ENCODE peak calls at places on chromosomes 12 and 14, in four cellular contexts. B is mucosa of descending colon, E is psoas muscle, S is GM13977. X is an unnamed sample.
A peak's percentile ranks its signal among the peaks of the same experiment; 100 is the strongest.

GRCh38 chr12:123026094-123026853 is 45.8 kb downstream of the ARL6IP4 start:
- DNase-seq in E (no peak), S (no peak), B (no peak), X (no peak)

GRCh38 chr12:107490000-107490399 is 195.6 kb upstream of the PWP1 start:
- DNase-seq in S (no peak), B (no peak), E (no peak), X (peak; percentile 16)

GRCh38 chr12:53696285-53696654 is 20.4 kb upstream of the ATP5MC2 start:
- DNase-seq in B (peak; percentile 56), S (peak; percentile 87), E (no peak), X (peak; percentile 85)

GRCh38 chr14:44778562-44778961 is 183.2 kb downstream of the KLHL28 start:
- DNase-seq in E (no peak), B (no peak), S (no peak), X (no peak)

GRCh38 chr12:123431951-123432886 is 4.3 kb downstream of the RILPL2 start:
- DNase-seq in E (no peak), S (no peak), B (no peak), X (no peak)

GRCh38 chr12:115872919-115873357 is 404.6 kb downstream of the MED13L start:
- DNase-seq in B (no peak), S (no peak), E (no peak), X (no peak)

GRCh38 chr14:91140672-91141071 is 26.8 kb downstream of the DGLUCY start:
- DNase-seq in E (no peak), B (no peak), S (no peak), X (no peak)

GRCh38 chr14:35594616-35595015 is 60.7 kb downstream of the INSM2 start:
- DNase-seq in B (no peak), E (no peak), S (no peak), X (no peak)

GRCh38 chr12:51632598-51632997 is 41.6 kb downstream of the SCN8A start:
- DNase-seq in E (no peak), B (no peak), S (no peak), X (no peak)

GRCh38 chr12:120799417-120800045 is 73.9 kb downstream of the ACADS start:
- DNase-seq in B (no peak), E (no peak), S (no peak), X (no peak)

GRCh38 chr12:53820503-53820902 is 68.7 kb upstream of the CISTR start:
- DNase-seq in E (no peak), B (no peak), S (no peak), X (no peak)

GRCh38 chr12:3170423-3171194 is 93.4 kb downstream of the TSPAN9 start:
- DNase-seq in E (peak; percentile 11), B (no peak), S (no peak), X (no peak)

GRCh38 chr12:107662431-107662830 is 23.2 kb upstream of the PWP1 start:
- DNase-seq in B (no peak), E (no peak), S (no peak), X (no peak)

GRCh38 chr12:75361408-75361807 is 26.9 kb downstream of the GLIPR1L1 start:
- DNase-seq in S (no peak), E (no peak), B (no peak), X (no peak)

GRCh38 chr12:111204684-111205305 is 164.1 kb downstream of the PHETA1 start:
- DNase-seq in S (no peak), B (no peak), E (no peak), X (no peak)

GRCh38 chr14:94079891-94080605 is 954 bp downstream of the DDX24 start:
- DNase-seq in B (no peak), S (peak; percentile 40), E (no peak), X (no peak)

DNA sequence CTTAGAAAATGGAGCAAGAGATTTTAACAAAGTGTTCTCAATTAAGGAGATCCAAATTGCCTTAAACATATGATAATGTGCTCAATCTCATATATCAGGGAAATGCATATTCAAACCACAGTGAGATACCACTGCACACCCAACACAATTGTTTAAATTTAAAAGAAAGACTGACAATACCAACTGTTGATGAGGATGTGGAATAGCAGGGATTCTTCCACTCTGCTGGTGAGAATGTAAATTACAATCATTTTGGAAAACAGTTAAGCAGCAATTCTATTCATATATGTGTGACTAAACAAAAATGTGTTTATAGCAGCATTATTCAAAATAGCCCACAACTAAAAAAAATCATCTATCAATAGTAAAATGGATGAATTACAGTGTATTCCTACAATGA is 144.2 kb downstream of the KICS2 start:
- DNase-seq in S (no peak), B (no peak), E (no peak), X (no peak)
- TF ChIP-seq CTCF in S (no peak), B (no peak), E (no peak), X (no peak)

GRCh38 chr12:132525011-132525832 is 35.3 kb downstream of the FBRSL1 start:
- DNase-seq in E (no peak), S (no peak), B (no peak), X (no peak)
- TF ChIP-seq CTCF in E (no peak), S (no peak), B (no peak), X (no peak)

DNA sequence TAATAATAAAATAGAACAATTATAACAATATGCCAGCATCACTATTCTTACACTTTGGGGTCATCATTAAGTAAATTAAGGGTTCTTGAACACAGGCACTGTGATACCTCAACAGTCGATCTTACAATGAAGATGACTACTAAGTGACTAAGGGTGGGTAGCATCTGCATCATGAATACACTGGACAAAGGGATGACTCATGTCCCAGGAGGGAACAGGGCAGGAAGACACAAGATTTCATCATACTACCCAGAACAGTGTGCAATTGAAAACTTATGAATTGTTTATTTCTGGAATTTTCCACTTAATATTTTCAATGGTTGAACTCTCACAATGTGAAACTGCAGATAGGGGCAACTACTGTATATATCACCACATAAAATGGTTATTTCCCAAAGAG is 19.7 kb downstream of the TSPAN19 start:
- DNase-seq in B (no peak), E (no peak), S (no peak), X (no peak)
- TF ChIP-seq CTCF in B (no peak), E (no peak), S (no peak), X (no peak)

GRCh38 chr12:40969796-40970195 is 218.3 kb upstream of the PDZRN4 start:
- DNase-seq in S (no peak), B (no peak), E (no peak), X (no peak)

GRCh38 chr12:40971911-40972310 is 216.2 kb upstream of the PDZRN4 start:
- DNase-seq in B (no peak), E (no peak), S (no peak), X (no peak)

DNA sequence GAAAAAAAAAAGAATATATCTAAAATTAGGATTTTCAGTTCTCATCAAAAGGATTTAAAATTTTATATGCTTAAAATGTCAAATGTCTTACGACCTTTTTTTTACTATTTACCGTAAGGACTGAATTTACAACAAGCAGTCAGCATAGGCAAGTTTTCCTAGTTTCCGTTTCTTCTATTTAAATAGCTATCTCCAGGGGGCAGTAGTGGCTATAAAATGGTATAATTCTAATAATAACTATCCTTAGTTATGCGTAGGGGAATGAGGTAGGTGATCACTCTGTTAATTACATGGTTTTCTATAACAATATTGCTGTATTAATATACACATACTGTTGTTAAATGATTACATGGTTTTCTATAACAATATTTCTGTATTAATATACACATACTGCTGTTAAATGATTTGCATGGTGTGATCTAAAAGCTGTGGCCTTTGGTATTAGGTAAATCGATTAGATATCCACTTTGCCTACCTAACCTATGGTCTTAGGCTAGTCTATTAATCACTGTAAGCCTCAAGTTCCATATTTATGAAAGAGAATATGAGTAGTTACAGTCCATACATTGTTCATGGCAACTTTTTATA is 217.7 kb upstream of the PDZRN4 start:
- DNase-seq in B (no peak), E (no peak), S (no peak), X (no peak)
- TF ChIP-seq CTCF in B (no peak), E (no peak), S (no peak), X (no peak)

X was measured in GM20000.